ENCODE peak calls at places on chromosomes 13 and 19, in nine cellular contexts. Y is NCI-H1092 treated with DMSO at 0.1 percent for 48 hours; L is right cardiac atrium; K is activated T-helper 1 cell treated with anti-CD3 and anti-CD28 coated beads, Interleukin-2, amount 50 U/mL, for 16 hours; Q is stimulated activated CD4-positive, alpha-beta T cell treated with anti-CD3 and anti-CD28 coated beads, Interleukin-4, amount 100 ng/mL, for 48 hours; G is activated naive CD8-positive, alpha-beta T cell treated with anti-CD3 and anti-CD28 coated beads, Interleukin-2, amount 50 U/mL, for 16 hours; D is ELF-1; A is naive B cell; R is activated T-cell treated with anti-CD3 and anti-CD28 coated beads for 1 hour. F is an unnamed sample.

GRCh38 chr19:40750285-40751064 is at the start of gene ACTMAP:
- DNase-seq in D (peak), A (peak), R (peak), K (peak), G (peak), Q (peak), L (peak), Y (peak), F (peak)

GRCh38 chr13:34383728-34384127 is 558.3 kb upstream of the NBEA start:
- DNase-seq in Q (no peak), K (no peak), G (no peak), Y (no peak), A (no peak), D (no peak), L (no peak), R (no peak), F (no peak)

GRCh38 chr13:39825886-39826285 is 170.4 kb downstream of the COG6 start:
- DNase-seq in Q (no peak), G (no peak), D (no peak), R (no peak), K (no peak), A (no peak), L (no peak), Y (no peak), F (no peak)

GRCh38 chr13:48066310-48066989 is 28.5 kb downstream of the MED4 start:
- DNase-seq in R (no peak), L (no peak), K (no peak), Y (no peak), G (no peak), D (no peak), Q (peak), A (no peak), F (no peak)

GRCh38 chr13:65856464-65856863 is 1373.7 kb downstream of the PCDH9 start:
- DNase-seq in Q (no peak), G (no peak), R (no peak), L (no peak), Y (no peak), D (no peak), K (no peak), A (no peak), F (no peak)

GRCh38 chr19:41325947-41326706 is 16.2 kb downstream of the CCDC97 start:
- DNase-seq in G (no peak), Q (no peak), L (peak), A (peak), R (no peak), D (peak), Y (peak), K (no peak), F (no peak)

GRCh38 chr13:45416521-45417125 is 1.6 kb downstream of the SLC25A30 start:
- DNase-seq in L (no peak), K (no peak), G (no peak), Q (no peak), R (no peak), A (no peak), D (no peak), Y (peak), F (no peak)

GRCh38 chr13:28716511-28716910 is 2.3 kb downstream of the SLC46A3 start:
- DNase-seq in G (no peak), K (no peak), L (peak), A (no peak), Q (no peak), R (no peak), Y (no peak), D (peak), F (no peak)

GRCh38 chr19:10334340-10335148 is 1.2 kb upstream of the RAVER1 start:
- DNase-seq in R (no peak), Y (no peak), D (peak), L (peak), K (no peak), G (no peak), A (no peak), Q (peak), F (peak)